ENCODE peak calls at places on chromosomes 13 and 19, in nine cellular contexts. X is MM.1S, D is HepG2, A is epithelial cell of proximal tubule, H is WTC11, T is Calu3, L is left ventricle myocardium inferior, W is ascending aorta, G is aorta. C is an unnamed sample.

GRCh38 chr13:100673376-100673830 is 1.2 kb downstream of the TMTC4 start:
- DNase-seq in X (no peak), D (no peak), A (no peak), H (peak; percentile 30), T (no peak), L (no peak), W (no peak), G (no peak), C (no peak)

GRCh38 chr13:33228645-33229445 is 56.7 kb downstream of the STARD13 start:
- DNase-seq in X (peak; percentile 40), D (peak; percentile 62), A (no peak), H (no peak), T (no peak), L (no peak), W (no peak), G (no peak), C (no peak)

GRCh38 chr13:97574926-97575325 is 141.0 kb downstream of the RAP2A start:
- DNase-seq in X (peak; percentile 34), D (peak; percentile 38), A (no peak), H (peak; percentile 58), T (no peak), L (peak; percentile 21), W (no peak), G (no peak), C (no peak)

GRCh38 chr13:34911159-34911558 is 30.9 kb upstream of the NBEA start:
- DNase-seq in X (no peak), D (no peak), A (no peak), H (no peak), T (no peak), L (no peak), W (no peak), G (no peak), C (no peak)

GRCh38 chr13:32752997-32753606 is 166.8 kb downstream of the PDS5B start:
- DNase-seq in X (no peak), D (no peak), A (no peak), H (no peak), T (no peak), L (no peak), W (no peak), G (no peak), C (no peak)

GRCh38 chr13:30832845-30833332 is 73.2 kb upstream of the MEDAG start:
- DNase-seq in X (no peak), D (peak; percentile 97), A (no peak), H (peak; percentile 37), T (peak; percentile 92), L (peak; percentile 29), W (peak; percentile 70), G (peak; percentile 84), C (no peak)

GRCh38 chr13:40206241-40207109 is 460.0 kb downstream of the FOXO1 start:
- DNase-seq in X (no peak), D (no peak), A (peak; percentile 90), H (no peak), T (peak; percentile 64), L (no peak), W (no peak), G (no peak), C (peak; percentile 36)

GRCh38 chr19:33324628-33325027 is 22.3 kb upstream of the CEBPA start:
- DNase-seq in X (no peak), D (no peak), A (no peak), H (no peak), T (no peak), L (no peak), W (no peak), G (no peak), C (no peak)

GRCh38 chr13:24208314-24208713 is 47.8 kb downstream of the SPATA13 start:
- DNase-seq in X (no peak), D (no peak), A (peak; percentile 93), H (no peak), T (no peak), L (no peak), W (no peak), G (no peak), C (no peak)